ENCODE peak calls at places on chromosomes 2 and 18, in seven cellular contexts. W is IMR-90, O is GM10248, Z is T-helper 2 cell, J is RPMI7951, X is left kidney, Y is AG08396. K is an unnamed sample.

GRCh38 chr2:240184656-240185055 is 44.2 kb upstream of the OTOS start:
- DNase-seq in W (no peak), O (no peak), Z (no peak), J (no peak), X (no peak), Y (no peak), K (no peak)

GRCh38 chr2:44479127-44479887 is 117.6 kb downstream of the CAMKMT start:
- DNase-seq in W (peak), O (peak), Z (peak), J (peak), X (peak), Y (peak), K (peak)

GRCh38 chr2:53584986-53585385 is 182.6 kb upstream of the CHAC2 start:
- DNase-seq in W (no peak), O (no peak), Z (no peak), J (peak), X (no peak), Y (no peak), K (peak)

GRCh38 chr2:2057125-2057721 is 273.9 kb downstream of the MYT1L start:
- DNase-seq in W (no peak), O (no peak), Z (peak), J (peak), X (no peak), Y (no peak), K (peak)

GRCh38 chr2:112947374-112947773 is 30.4 kb upstream of the IL36G start:
- DNase-seq in W (no peak), O (no peak), Z (no peak), J (no peak), X (no peak), Y (no peak), K (no peak)

GRCh38 chr2:152497481-152498052 is 162.6 kb downstream of the FMNL2 start:
- DNase-seq in W (peak), O (peak), Z (no peak), J (peak), X (no peak), Y (no peak), K (peak)

GRCh38 chr2:6915399-6915798 is 1.8 kb upstream of the RNF144A start:
- DNase-seq in W (no peak), O (no peak), Z (no peak), J (no peak), X (no peak), Y (no peak), K (no peak)

GRCh38 chr18:28529644-28530043 is 352.7 kb upstream of the CDH2 start:
- DNase-seq in W (no peak), O (no peak), Z (no peak), J (no peak), X (no peak), Y (no peak), K (no peak)

GRCh38 chr2:171086352-171087290 is 74.1 kb downstream of the TLK1 start:
- DNase-seq in W (peak), O (peak), Z (peak), J (peak), X (peak), Y (peak), K (peak)

GRCh38 chr2:88692187-88692586 is 714 bp downstream of the RPIA start:
- DNase-seq in W (peak), O (peak), Z (peak), J (peak), X (peak), Y (peak), K (peak)

GRCh38 chr2:152505495-152505906 is 170.5 kb downstream of the FMNL2 start:
- DNase-seq in W (peak), O (peak), Z (no peak), J (peak), X (peak), Y (no peak), K (peak)

GRCh38 chr2:168244318-168244717 is 3.1 kb downstream of the STK39 start:
- DNase-seq in W (no peak), O (no peak), Z (peak), J (no peak), X (peak), Y (no peak), K (no peak)

GRCh38 chr2:157304811-157305712 is 20.6 kb downstream of the ERMN start:
- DNase-seq in W (peak), O (no peak), Z (no peak), J (peak), X (peak), Y (peak), K (peak)

GRCh38 chr18:11733031-11733430 is 44.0 kb downstream of the GNAL start:
- DNase-seq in W (peak), O (peak), Z (peak), J (peak), X (peak), Y (peak), K (peak)

GRCh38 chr2:57842531-57842930 is 204.1 kb upstream of the VRK2 start:
- DNase-seq in W (peak), O (no peak), Z (no peak), J (peak), X (no peak), Y (peak), K (peak)

GRCh38 chr2:142880275-142880674 is 2.8 kb downstream of the KYNU start:
- DNase-seq in W (peak), O (no peak), Z (no peak), J (peak), X (no peak), Y (no peak), K (peak)

GRCh38 chr2:163527381-163527780 is 208.4 kb downstream of the FIGN start:
- DNase-seq in W (no peak), O (no peak), Z (no peak), J (no peak), X (no peak), Y (no peak), K (no peak)

GRCh38 chr2:172335731-172336130 is 91.7 kb upstream of the ITGA6 start:
- DNase-seq in W (no peak), O (no peak), Z (no peak), J (no peak), X (no peak), Y (no peak), K (no peak)

GRCh38 chr2:201969241-201969937 is 64.3 kb upstream of the FZD7 start:
- DNase-seq in W (no peak), O (no peak), Z (no peak), J (no peak), X (no peak), Y (no peak), K (no peak)

GRCh38 chr2:20622296-20622686 is 28.6 kb downstream of the HS1BP3 start:
- DNase-seq in W (no peak), O (no peak), Z (no peak), J (no peak), X (no peak), Y (no peak), K (no peak)

GRCh38 chr18:67815280-67815679 is 298.8 kb upstream of the DSEL start:
- DNase-seq in W (no peak), O (no peak), Z (no peak), J (no peak), X (no peak), Y (no peak), K (no peak)

GRCh38 chr2:100630473-100630977 is 67.7 kb downstream of the PDCL3 start:
- DNase-seq in W (no peak), O (no peak), Z (no peak), J (no peak), X (no peak), Y (no peak), K (no peak)

GRCh38 chr2:207706936-207707860 is 4.2 kb upstream of the CCNYL1 start:
- DNase-seq in W (no peak), O (no peak), Z (no peak), J (no peak), X (no peak), Y (no peak), K (no peak)

GRCh38 chr2:121532347-121532766 is 1.7 kb downstream of the RNU4ATAC start:
- DNase-seq in W (peak), O (no peak), Z (no peak), J (peak), X (peak), Y (peak), K (peak)

GRCh38 chr2:179488563-179488962 is 223.9 kb upstream of the SESTD1 start:
- DNase-seq in W (no peak), O (no peak), Z (no peak), J (no peak), X (no peak), Y (no peak), K (no peak)

GRCh38 chr2:47964722-47965434 is 58.6 kb upstream of the FBXO11 start:
- DNase-seq in W (no peak), O (no peak), Z (no peak), J (peak), X (no peak), Y (no peak), K (no peak)

GRCh38 chr2:234251326-234252271 is 201.1 kb downstream of the SPP2 start:
- DNase-seq in W (peak), O (no peak), Z (no peak), J (peak), X (no peak), Y (peak), K (peak)

GRCh38 chr2:236607471-236608307 is 38.1 kb downstream of the ACKR3 start:
- DNase-seq in W (peak), O (no peak), Z (no peak), J (peak), X (no peak), Y (peak), K (no peak)

GRCh38 chr2:190856985-190857384 is 23.6 kb upstream of the GLS start:
- DNase-seq in W (no peak), O (no peak), Z (no peak), J (no peak), X (no peak), Y (no peak), K (no peak)

GRCh38 chr18:79575891-79576685 is 103.5 kb upstream of the CTDP1 start:
- DNase-seq in W (peak), O (no peak), Z (no peak), J (no peak), X (peak), Y (peak), K (no peak)

GRCh38 chr18:52150050-52150449 is 189.9 kb upstream of the DCC start:
- DNase-seq in W (no peak), O (no peak), Z (no peak), J (no peak), X (no peak), Y (no peak), K (no peak)

GRCh38 chr2:62586981-62587380 is 81.0 kb upstream of the TMEM17 start:
- DNase-seq in W (peak), O (no peak), Z (no peak), J (peak), X (no peak), Y (peak), K (peak)

GRCh38 chr2:86500325-86500724 is 59.2 kb downstream of the KDM3A start:
- DNase-seq in W (no peak), O (no peak), Z (no peak), J (no peak), X (peak), Y (no peak), K (no peak)

GRCh38 chr2:140863713-140864112 is 1267.1 kb downstream of the LRP1B start:
- DNase-seq in W (peak), O (peak), Z (no peak), J (peak), X (peak), Y (peak), K (peak)

GRCh38 chr2:231614559-231615057 is 21.9 kb downstream of the TEX44 start:
- DNase-seq in W (no peak), O (peak), Z (no peak), J (no peak), X (peak), Y (no peak), K (no peak)

GRCh38 chr2:128275498-128276045 is 43.1 kb downstream of the HS6ST1 start:
- DNase-seq in W (no peak), O (no peak), Z (peak), J (no peak), X (no peak), Y (no peak), K (no peak)

GRCh38 chr2:222440670-222441422 is 16.5 kb downstream of the SGPP2 start:
- DNase-seq in W (peak), O (no peak), Z (no peak), J (peak), X (peak), Y (peak), K (peak)

GRCh38 chr2:239298126-239298804 is 102.6 kb downstream of the HDAC4 start:
- DNase-seq in W (peak), O (no peak), Z (peak), J (peak), X (no peak), Y (no peak), K (no peak)

GRCh38 chr2:68741238-68741637 is 6.6 kb downstream of the ARHGAP25 start:
- DNase-seq in W (no peak), O (no peak), Z (no peak), J (peak), X (no peak), Y (no peak), K (peak)

GRCh38 chr2:224136394-224136793 is 97.3 kb upstream of the SERPINE2 start:
- DNase-seq in W (no peak), O (no peak), Z (no peak), J (no peak), X (no peak), Y (no peak), K (no peak)